ENCODE peak calls at places on chromosomes 13 and 19, in nine cellular contexts. X is ascending aorta; Y is H1; M is effector memory CD4-positive, alpha-beta T cell; G is heart left ventricle; B is brain microvascular endothelial cell; C is CD4-positive, CD25-positive, alpha-beta regulatory T cell; K is kidney epithelial cell; Q is MG63. V is an unnamed sample.
A peak's percentile ranks its signal among the peaks of the same experiment; 100 is the strongest.

GRCh38 chr19:58330458-58330857 is 3.7 kb downstream of the ZSCAN22 start:
- DNase-seq in X (no peak), Y (no peak), M (no peak), G (no peak), B (peak; percentile 59), C (no peak), K (no peak), Q (no peak), V (no peak)

GRCh38 chr13:26881154-26881553 is 120.6 kb upstream of the GPR12 start:
- DNase-seq in X (no peak), Y (no peak), M (no peak), G (peak; percentile 11), B (peak; percentile 45), C (no peak), K (no peak), Q (peak; percentile 58), V (no peak)

GRCh38 chr13:72680353-72680752 is 47.1 kb downstream of the MZT1 start:
- DNase-seq in X (no peak), Y (no peak), M (no peak), G (no peak), B (no peak), C (no peak), K (no peak), Q (no peak), V (no peak)

GRCh38 chr13:110499621-110500281 is 61.8 kb downstream of the RAB20 start:
- DNase-seq in X (no peak), Y (no peak), M (no peak), G (no peak), B (no peak), C (no peak), K (peak; percentile 35), Q (no peak), V (no peak)

GRCh38 chr13:113428871-113429607 is 24.2 kb downstream of the ADPRHL1 start:
- DNase-seq in X (no peak), Y (no peak), M (no peak), G (no peak), B (no peak), C (no peak), K (no peak), Q (no peak), V (no peak)

GRCh38 chr19:40716031-40716654 is 543 bp downstream of the COQ8B start:
- DNase-seq in X (no peak), Y (peak; percentile 49), M (peak; percentile 60), G (no peak), B (peak; percentile 94), C (peak; percentile 35), K (peak; percentile 90), Q (peak; percentile 73), V (no peak)

GRCh38 chr13:21987793-21988192 is 316.9 kb downstream of the FGF9 start:
- DNase-seq in X (no peak), Y (no peak), M (no peak), G (no peak), B (no peak), C (no peak), K (no peak), Q (no peak), V (no peak)

GRCh38 chr19:6528544-6529121 is 2.2 kb upstream of the TNFSF9 start:
- DNase-seq in X (peak; percentile 79), Y (no peak), M (no peak), G (peak; percentile 60), B (no peak), C (no peak), K (no peak), Q (no peak), V (no peak)

GRCh38 chr19:44005968-44006367 is 3.2 kb downstream of the ZNF230 start:
- DNase-seq in X (no peak), Y (no peak), M (no peak), G (no peak), B (no peak), C (no peak), K (no peak), Q (no peak), V (no peak)

GRCh38 chr19:2648528-2648937 is 54.0 kb downstream of the GNG7 start:
- DNase-seq in X (peak; percentile 78), Y (peak; percentile 88), M (peak; percentile 45), G (peak; percentile 70), B (peak; percentile 74), C (peak; percentile 70), K (no peak), Q (peak; percentile 49), V (peak; percentile 64)

GRCh38 chr13:68697551-68697950 is 1410.1 kb upstream of the ATXN8OS start:
- DNase-seq in X (no peak), Y (no peak), M (no peak), G (no peak), B (no peak), C (no peak), K (peak; percentile 1), Q (no peak), V (no peak)

GRCh38 chr19:20479483-20479882 is 86.1 kb downstream of the ZNF737 start:
- DNase-seq in X (no peak), Y (no peak), M (no peak), G (no peak), B (no peak), C (no peak), K (no peak), Q (no peak), V (no peak)

GRCh38 chr19:44587863-44588752 is 25.3 kb upstream of the IGSF23 start:
- DNase-seq in X (no peak), Y (no peak), M (no peak), G (no peak), B (peak; percentile 96), C (no peak), K (peak; percentile 89), Q (peak; percentile 35), V (no peak)

GRCh38 chr13:62629618-62630017 is 1214.0 kb upstream of the PCDH20 start:
- DNase-seq in X (no peak), Y (no peak), M (no peak), G (no peak), B (no peak), C (no peak), K (no peak), Q (no peak), V (no peak)

GRCh38 chr13:75963318-75963717 is 327.2 kb downstream of the LMO7 start:
- DNase-seq in X (no peak), Y (no peak), M (no peak), G (no peak), B (no peak), C (no peak), K (no peak), Q (no peak), V (peak; percentile 8)

GRCh38 chr13:19818223-19818842 is 35.6 kb upstream of the PSPC1 start:
- DNase-seq in X (no peak), Y (peak; percentile 97), M (no peak), G (peak; percentile 10), B (peak; percentile 8), C (peak; percentile 47), K (no peak), Q (no peak), V (peak; percentile 74)

GRCh38 chr13:40433577-40433976 is 232.9 kb downstream of the FOXO1 start:
- DNase-seq in X (no peak), Y (no peak), M (peak; percentile 17), G (no peak), B (no peak), C (peak; percentile 77), K (no peak), Q (no peak), V (no peak)

GRCh38 chr19:49685845-49686332 is 3.5 kb upstream of the ADM5 start:
- DNase-seq in X (no peak), Y (no peak), M (no peak), G (no peak), B (no peak), C (no peak), K (no peak), Q (no peak), V (no peak)

GRCh38 chr19:54011507-54012211 is 20.2 kb downstream of the CACNG6 start:
- DNase-seq in X (no peak), Y (peak; percentile 64), M (no peak), G (no peak), B (no peak), C (no peak), K (no peak), Q (no peak), V (no peak)

DNA sequence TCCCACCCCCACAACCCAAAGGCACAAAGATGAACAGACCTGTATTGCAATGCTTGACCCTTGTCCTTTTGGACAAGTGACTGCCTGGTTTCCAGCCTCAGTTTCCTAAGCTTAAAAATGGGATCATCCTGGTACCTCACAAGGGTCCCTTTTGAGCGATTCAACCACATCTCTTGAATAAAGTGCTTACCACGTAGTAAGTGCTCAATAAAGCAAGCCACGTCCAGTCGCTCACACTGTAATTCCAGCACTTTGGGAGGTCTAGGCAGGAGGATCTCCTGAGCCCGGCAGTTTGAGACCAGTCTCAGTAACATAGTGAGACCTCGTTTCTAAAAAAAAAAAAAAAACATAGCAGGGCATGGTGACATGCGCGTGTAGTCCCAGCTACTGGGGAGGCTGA is 1.2 kb downstream of the DLL3 start:
- DNase-seq in X (no peak), Y (no peak), M (no peak), G (no peak), B (no peak), C (no peak), K (no peak), Q (no peak), V (no peak)
- H3K27me3 ChIP-seq in X (no peaks in the 10 kb centered on the region), Y (peaks cover 65% of the 10 kb centered on the region), M (peaks cover 37% of the 10 kb centered on the region), G (peaks cover 57% of the 10 kb centered on the region), B (peaks cover 15% of the 10 kb centered on the region), C (peaks cover 19% of the 10 kb centered on the region), K (peaks cover 54% of the 10 kb centered on the region), Q (peaks cover 41% of the 10 kb centered on the region), V (peaks cover 68% of the 10 kb centered on the region)

DNA sequence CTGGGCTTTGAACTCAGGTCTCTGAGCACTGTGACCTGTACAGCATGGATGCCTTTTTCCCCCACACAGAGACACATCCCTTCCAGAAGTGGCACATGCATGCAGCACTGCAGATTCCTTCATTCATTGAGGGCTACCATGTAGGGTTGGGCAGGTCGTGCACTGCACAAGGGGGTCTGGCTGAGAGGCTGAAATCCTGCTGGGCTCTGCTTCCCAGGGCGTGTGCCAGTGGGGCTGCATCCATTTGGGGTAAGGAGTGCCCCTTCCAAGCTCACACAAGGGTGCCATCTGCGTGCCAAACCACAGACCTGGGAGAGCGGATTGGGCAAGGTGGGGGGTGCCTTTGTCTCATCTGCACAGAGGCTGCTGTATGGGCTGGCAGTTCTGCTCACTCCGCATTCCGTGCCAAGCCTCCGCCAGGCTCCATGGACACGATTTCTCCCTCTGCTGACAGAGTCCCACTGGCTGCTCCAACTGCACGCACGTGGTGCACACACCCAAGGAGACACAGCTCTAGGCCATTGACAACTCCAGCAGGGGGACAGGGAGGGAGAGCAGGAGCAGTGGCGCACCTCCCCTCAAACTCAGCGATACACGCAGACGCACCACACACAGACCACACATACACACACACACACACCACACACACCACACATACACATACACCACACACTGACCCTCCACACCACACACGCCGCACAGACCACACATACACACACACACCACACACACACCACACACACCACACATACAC is 4.5 kb upstream of the SHISA7 start:
- DNase-seq in X (no peak), Y (no peak), M (no peak), G (no peak), B (no peak), C (no peak), K (no peak), Q (peak; percentile 99), V (no peak)
- H3K27me3 ChIP-seq in X (peaks cover 13% of the 10 kb centered on the region), Y (peaks cover 92% of the 10 kb centered on the region), M (peaks cover 41% of the 10 kb centered on the region), G (peaks cover 59% of the 10 kb centered on the region), B (peaks cover 31% of the 10 kb centered on the region), C (peaks cover 12% of the 10 kb centered on the region), K (peaks cover 88% of the 10 kb centered on the region), Q (peaks cover 54% of the 10 kb centered on the region), V (peaks cover 94% of the 10 kb centered on the region)

GRCh38 chr19:13644648-13645047 is 119.7 kb upstream of the MRI1 start:
- DNase-seq in X (no peak), Y (no peak), M (no peak), G (no peak), B (no peak), C (no peak), K (no peak), Q (no peak), V (no peak)
- H3K27me3 ChIP-seq in X (no peaks in the 10 kb centered on the region), Y (no peaks in the 10 kb centered on the region), M (no peaks in the 10 kb centered on the region), G (no peaks in the 10 kb centered on the region), B (no peaks in the 10 kb centered on the region), C (peaks cover 3% of the 10 kb centered on the region), K (no peaks in the 10 kb centered on the region), Q (no peaks in the 10 kb centered on the region), V (peaks cover under 1% of the 10 kb centered on the region)

GRCh38 chr19:18406749-18407148 is 9.3 kb upstream of the LRRC25 start:
- DNase-seq in X (no peak), Y (no peak), M (no peak), G (no peak), B (no peak), C (no peak), K (no peak), Q (no peak), V (no peak)
- H3K27me3 ChIP-seq in X (no peaks in the 10 kb centered on the region), Y (no peaks in the 10 kb centered on the region), M (no peaks in the 10 kb centered on the region), G (no peaks in the 10 kb centered on the region), B (no peaks in the 10 kb centered on the region), C (no peaks in the 10 kb centered on the region), K (no peaks in the 10 kb centered on the region), Q (no peaks in the 10 kb centered on the region), V (no peaks in the 10 kb centered on the region)

V was measured in NT2/D1.